ENCODE peak calls at places on chromosomes 7 and 10, in ten cellular contexts. One of them, this sample, is unnamed.

GRCh38 chr7:85185355-85186082 is 1.3 kb downstream of the SEMA3D start:
- DNase-seq in tibial artery: peak
- DNase-seq in activated effector memory CD4-positive, alpha-beta T cell treated with anti-CD3 and anti-CD28 coated beads, Interleukin-2, amount 50 U/mL, for 16 hours: no peak
- DNase-seq in MCF 10A: no peak
- DNase-seq in naive thymus-derived CD4-positive, alpha-beta T cell: no peak
- DNase-seq in HCT116: no peak
- DNase-seq in NCI-H1105 treated with DMSO at 0.1 percent for 48 hours: peak
- DNase-seq in substantia nigra: peak
- DNase-seq in GM23338: peak
- DNase-seq in D341Med: peak
- DNase-seq in this sample: no peak

GRCh38 chr10:6426317-6426716 is 153.8 kb downstream of the PRKCQ start:
- DNase-seq in NCI-H1105 treated with DMSO at 0.1 percent for 48 hours: no peak
- DNase-seq in tibial artery: no peak
- DNase-seq in D341Med: no peak
- DNase-seq in activated effector memory CD4-positive, alpha-beta T cell treated with anti-CD3 and anti-CD28 coated beads, Interleukin-2, amount 50 U/mL, for 16 hours: no peak
- DNase-seq in HCT116: no peak
- DNase-seq in naive thymus-derived CD4-positive, alpha-beta T cell: no peak
- DNase-seq in MCF 10A: no peak
- DNase-seq in substantia nigra: no peak
- DNase-seq in GM23338: no peak
- DNase-seq in this sample: no peak

GRCh38 chr7:77399838-77400237 is 16.3 kb downstream of the GSAP start:
- DNase-seq in substantia nigra: no peak
- DNase-seq in D341Med: no peak
- DNase-seq in MCF 10A: no peak
- DNase-seq in NCI-H1105 treated with DMSO at 0.1 percent for 48 hours: no peak
- DNase-seq in tibial artery: no peak
- DNase-seq in GM23338: no peak
- DNase-seq in activated effector memory CD4-positive, alpha-beta T cell treated with anti-CD3 and anti-CD28 coated beads, Interleukin-2, amount 50 U/mL, for 16 hours: no peak
- DNase-seq in naive thymus-derived CD4-positive, alpha-beta T cell: no peak
- DNase-seq in HCT116: no peak
- DNase-seq in this sample: no peak

GRCh38 chr10:30534465-30535144 is 94.9 kb downstream of the LYZL2 start:
- DNase-seq in substantia nigra: peak
- DNase-seq in HCT116: peak
- DNase-seq in naive thymus-derived CD4-positive, alpha-beta T cell: peak
- DNase-seq in tibial artery: peak
- DNase-seq in NCI-H1105 treated with DMSO at 0.1 percent for 48 hours: peak
- DNase-seq in GM23338: peak
- DNase-seq in activated effector memory CD4-positive, alpha-beta T cell treated with anti-CD3 and anti-CD28 coated beads, Interleukin-2, amount 50 U/mL, for 16 hours: peak
- DNase-seq in MCF 10A: peak
- DNase-seq in D341Med: peak
- DNase-seq in this sample: peak

GRCh38 chr7:40507166-40507565 is 372.4 kb downstream of the SUGCT start:
- DNase-seq in substantia nigra: no peak
- DNase-seq in GM23338: peak
- DNase-seq in HCT116: no peak
- DNase-seq in NCI-H1105 treated with DMSO at 0.1 percent for 48 hours: no peak
- DNase-seq in MCF 10A: peak
- DNase-seq in D341Med: peak
- DNase-seq in activated effector memory CD4-positive, alpha-beta T cell treated with anti-CD3 and anti-CD28 coated beads, Interleukin-2, amount 50 U/mL, for 16 hours: no peak
- DNase-seq in naive thymus-derived CD4-positive, alpha-beta T cell: no peak
- DNase-seq in tibial artery: no peak
- DNase-seq in this sample: peak

GRCh38 chr7:151094675-151095074 is 8.4 kb downstream of the AGAP3 start:
- DNase-seq in GM23338: no peak
- DNase-seq in naive thymus-derived CD4-positive, alpha-beta T cell: no peak
- DNase-seq in activated effector memory CD4-positive, alpha-beta T cell treated with anti-CD3 and anti-CD28 coated beads, Interleukin-2, amount 50 U/mL, for 16 hours: no peak
- DNase-seq in MCF 10A: no peak
- DNase-seq in substantia nigra: no peak
- DNase-seq in NCI-H1105 treated with DMSO at 0.1 percent for 48 hours: no peak
- DNase-seq in D341Med: no peak
- DNase-seq in tibial artery: no peak
- DNase-seq in HCT116: no peak
- DNase-seq in this sample: no peak

GRCh38 chr7:47407136-47407535 is 174.8 kb downstream of the TNS3 start:
- DNase-seq in HCT116: no peak
- DNase-seq in naive thymus-derived CD4-positive, alpha-beta T cell: no peak
- DNase-seq in GM23338: no peak
- DNase-seq in substantia nigra: no peak
- DNase-seq in activated effector memory CD4-positive, alpha-beta T cell treated with anti-CD3 and anti-CD28 coated beads, Interleukin-2, amount 50 U/mL, for 16 hours: no peak
- DNase-seq in MCF 10A: no peak
- DNase-seq in D341Med: no peak
- DNase-seq in NCI-H1105 treated with DMSO at 0.1 percent for 48 hours: no peak
- DNase-seq in tibial artery: no peak
- DNase-seq in this sample: no peak

GRCh38 chr10:112465299-112465882 is 18.4 kb downstream of the VTI1A start:
- DNase-seq in naive thymus-derived CD4-positive, alpha-beta T cell: no peak
- DNase-seq in NCI-H1105 treated with DMSO at 0.1 percent for 48 hours: no peak
- DNase-seq in D341Med: no peak
- DNase-seq in GM23338: no peak
- DNase-seq in substantia nigra: no peak
- DNase-seq in tibial artery: no peak
- DNase-seq in HCT116: no peak
- DNase-seq in activated effector memory CD4-positive, alpha-beta T cell treated with anti-CD3 and anti-CD28 coated beads, Interleukin-2, amount 50 U/mL, for 16 hours: no peak
- DNase-seq in MCF 10A: no peak
- DNase-seq in this sample: no peak

GRCh38 chr7:74312418-74313021 is 23.3 kb downstream of the CLIP2 start:
- DNase-seq in D341Med: peak
- DNase-seq in activated effector memory CD4-positive, alpha-beta T cell treated with anti-CD3 and anti-CD28 coated beads, Interleukin-2, amount 50 U/mL, for 16 hours: no peak
- DNase-seq in GM23338: no peak
- DNase-seq in MCF 10A: peak
- DNase-seq in HCT116: peak
- DNase-seq in NCI-H1105 treated with DMSO at 0.1 percent for 48 hours: no peak
- DNase-seq in naive thymus-derived CD4-positive, alpha-beta T cell: no peak
- DNase-seq in tibial artery: no peak
- DNase-seq in substantia nigra: no peak
- DNase-seq in this sample: no peak

GRCh38 chr10:4074559-4075407 is 289.8 kb upstream of the KLF6 start:
- DNase-seq in naive thymus-derived CD4-positive, alpha-beta T cell: no peak
- DNase-seq in D341Med: no peak
- DNase-seq in substantia nigra: no peak
- DNase-seq in activated effector memory CD4-positive, alpha-beta T cell treated with anti-CD3 and anti-CD28 coated beads, Interleukin-2, amount 50 U/mL, for 16 hours: no peak
- DNase-seq in HCT116: no peak
- DNase-seq in GM23338: no peak
- DNase-seq in NCI-H1105 treated with DMSO at 0.1 percent for 48 hours: no peak
- DNase-seq in tibial artery: no peak
- DNase-seq in MCF 10A: peak
- DNase-seq in this sample: no peak

GRCh38 chr10:51542863-51543262 is 156.5 kb downstream of the CSTF2T start:
- DNase-seq in GM23338: no peak
- DNase-seq in naive thymus-derived CD4-positive, alpha-beta T cell: no peak
- DNase-seq in activated effector memory CD4-positive, alpha-beta T cell treated with anti-CD3 and anti-CD28 coated beads, Interleukin-2, amount 50 U/mL, for 16 hours: no peak
- DNase-seq in D341Med: no peak
- DNase-seq in tibial artery: peak
- DNase-seq in MCF 10A: no peak
- DNase-seq in NCI-H1105 treated with DMSO at 0.1 percent for 48 hours: no peak
- DNase-seq in substantia nigra: no peak
- DNase-seq in HCT116: no peak
- DNase-seq in this sample: no peak

GRCh38 chr7:36209814-36210183 is 56.7 kb downstream of the EEPD1 start:
- DNase-seq in substantia nigra: no peak
- DNase-seq in naive thymus-derived CD4-positive, alpha-beta T cell: no peak
- DNase-seq in GM23338: no peak
- DNase-seq in D341Med: no peak
- DNase-seq in activated effector memory CD4-positive, alpha-beta T cell treated with anti-CD3 and anti-CD28 coated beads, Interleukin-2, amount 50 U/mL, for 16 hours: no peak
- DNase-seq in MCF 10A: no peak
- DNase-seq in HCT116: no peak
- DNase-seq in NCI-H1105 treated with DMSO at 0.1 percent for 48 hours: no peak
- DNase-seq in tibial artery: no peak
- DNase-seq in this sample: no peak

GRCh38 chr7:45160374-45160773 is 2.8 kb downstream of the RAMP3 start:
- DNase-seq in D341Med: peak
- DNase-seq in NCI-H1105 treated with DMSO at 0.1 percent for 48 hours: no peak
- DNase-seq in tibial artery: no peak
- DNase-seq in substantia nigra: no peak
- DNase-seq in HCT116: no peak
- DNase-seq in activated effector memory CD4-positive, alpha-beta T cell treated with anti-CD3 and anti-CD28 coated beads, Interleukin-2, amount 50 U/mL, for 16 hours: peak
- DNase-seq in MCF 10A: no peak
- DNase-seq in GM23338: no peak
- DNase-seq in naive thymus-derived CD4-positive, alpha-beta T cell: no peak
- DNase-seq in this sample: no peak

GRCh38 chr10:117699436-117700075 is 157.0 kb downstream of the EMX2 start:
- DNase-seq in tibial artery: no peak
- DNase-seq in HCT116: no peak
- DNase-seq in GM23338: no peak
- DNase-seq in naive thymus-derived CD4-positive, alpha-beta T cell: no peak
- DNase-seq in MCF 10A: peak
- DNase-seq in D341Med: no peak
- DNase-seq in substantia nigra: no peak
- DNase-seq in NCI-H1105 treated with DMSO at 0.1 percent for 48 hours: no peak
- DNase-seq in activated effector memory CD4-positive, alpha-beta T cell treated with anti-CD3 and anti-CD28 coated beads, Interleukin-2, amount 50 U/mL, for 16 hours: no peak
- DNase-seq in this sample: no peak

GRCh38 chr10:103814626-103815370 is 40.6 kb downstream of the SH3PXD2A start:
- DNase-seq in naive thymus-derived CD4-positive, alpha-beta T cell: no peak
- DNase-seq in MCF 10A: no peak
- DNase-seq in activated effector memory CD4-positive, alpha-beta T cell treated with anti-CD3 and anti-CD28 coated beads, Interleukin-2, amount 50 U/mL, for 16 hours: no peak
- DNase-seq in NCI-H1105 treated with DMSO at 0.1 percent for 48 hours: no peak
- DNase-seq in GM23338: no peak
- DNase-seq in HCT116: no peak
- DNase-seq in substantia nigra: no peak
- DNase-seq in tibial artery: no peak
- DNase-seq in D341Med: no peak
- DNase-seq in this sample: no peak

GRCh38 chr10:17200035-17200884 is 1.2 kb downstream of the TRDMT1 start:
- DNase-seq in NCI-H1105 treated with DMSO at 0.1 percent for 48 hours: no peak
- DNase-seq in substantia nigra: no peak
- DNase-seq in HCT116: no peak
- DNase-seq in D341Med: no peak
- DNase-seq in tibial artery: no peak
- DNase-seq in MCF 10A: peak
- DNase-seq in naive thymus-derived CD4-positive, alpha-beta T cell: no peak
- DNase-seq in activated effector memory CD4-positive, alpha-beta T cell treated with anti-CD3 and anti-CD28 coated beads, Interleukin-2, amount 50 U/mL, for 16 hours: no peak
- DNase-seq in GM23338: no peak
- DNase-seq in this sample: no peak

GRCh38 chr10:59346321-59346720 is 16.0 kb downstream of the FAM13C start:
- DNase-seq in D341Med: peak
- DNase-seq in HCT116: no peak
- DNase-seq in NCI-H1105 treated with DMSO at 0.1 percent for 48 hours: no peak
- DNase-seq in activated effector memory CD4-positive, alpha-beta T cell treated with anti-CD3 and anti-CD28 coated beads, Interleukin-2, amount 50 U/mL, for 16 hours: no peak
- DNase-seq in MCF 10A: no peak
- DNase-seq in substantia nigra: no peak
- DNase-seq in GM23338: no peak
- DNase-seq in naive thymus-derived CD4-positive, alpha-beta T cell: no peak
- DNase-seq in tibial artery: no peak
- DNase-seq in this sample: no peak

GRCh38 chr7:55898287-55898686 is 11.0 kb downstream of the ZNF713 start:
- DNase-seq in substantia nigra: no peak
- DNase-seq in tibial artery: no peak
- DNase-seq in naive thymus-derived CD4-positive, alpha-beta T cell: no peak
- DNase-seq in GM23338: no peak
- DNase-seq in MCF 10A: no peak
- DNase-seq in NCI-H1105 treated with DMSO at 0.1 percent for 48 hours: no peak
- DNase-seq in D341Med: no peak
- DNase-seq in HCT116: no peak
- DNase-seq in activated effector memory CD4-positive, alpha-beta T cell treated with anti-CD3 and anti-CD28 coated beads, Interleukin-2, amount 50 U/mL, for 16 hours: no peak
- DNase-seq in this sample: no peak

GRCh38 chr10:60818134-60818770 is 40.0 kb downstream of the CDK1 start:
- DNase-seq in naive thymus-derived CD4-positive, alpha-beta T cell: no peak
- DNase-seq in tibial artery: no peak
- DNase-seq in NCI-H1105 treated with DMSO at 0.1 percent for 48 hours: no peak
- DNase-seq in HCT116: no peak
- DNase-seq in substantia nigra: no peak
- DNase-seq in GM23338: no peak
- DNase-seq in activated effector memory CD4-positive, alpha-beta T cell treated with anti-CD3 and anti-CD28 coated beads, Interleukin-2, amount 50 U/mL, for 16 hours: no peak
- DNase-seq in D341Med: no peak
- DNase-seq in MCF 10A: peak
- DNase-seq in this sample: no peak

GRCh38 chr10:42242135-42242805 is 396.1 kb downstream of the ZNF33B start:
- DNase-seq in substantia nigra: no peak
- DNase-seq in HCT116: no peak
- DNase-seq in tibial artery: no peak
- DNase-seq in naive thymus-derived CD4-positive, alpha-beta T cell: no peak
- DNase-seq in GM23338: no peak
- DNase-seq in activated effector memory CD4-positive, alpha-beta T cell treated with anti-CD3 and anti-CD28 coated beads, Interleukin-2, amount 50 U/mL, for 16 hours: no peak
- DNase-seq in D341Med: peak
- DNase-seq in MCF 10A: no peak
- DNase-seq in NCI-H1105 treated with DMSO at 0.1 percent for 48 hours: no peak
- DNase-seq in this sample: no peak